ENCODE peak calls at places on chromosomes 16 and 17, in seven cellular contexts. N, A, F, L, S, Z and J are unnamed samples.

GRCh38 chr17:82449136-82449882 is 1.2 kb downstream of the CYBC1 start:
- DNase-seq in S (no peak), L (no peak), F (no peak), A (no peak), Z (no peak), N (no peak), J (no peak)

GRCh38 chr17:10052414-10052813 is 146.0 kb downstream of the GAS7 start:
- DNase-seq in S (no peak), N (no peak), Z (no peak), A (no peak), L (no peak), F (no peak), J (no peak)

GRCh38 chr17:49777577-49777976 is 10.9 kb upstream of the KAT7 start:
- DNase-seq in L (no peak), F (no peak), N (no peak), Z (no peak), A (no peak), S (no peak), J (no peak)

GRCh38 chr16:87297918-87298631 is 19.1 kb downstream of the C16orf95 start:
- DNase-seq in A (no peak), S (peak), F (no peak), L (peak), Z (no peak), N (no peak), J (peak)

GRCh38 chr16:68232335-68232734 is 3.6 kb downstream of the ESRP2 start:
- DNase-seq in F (no peak), Z (no peak), N (no peak), A (no peak), S (no peak), L (no peak), J (no peak)

GRCh38 chr17:42674755-42675347 is 1.9 kb downstream of the PLEKHH3 start:
- DNase-seq in A (no peak), Z (no peak), L (no peak), N (no peak), S (no peak), F (no peak), J (no peak)

GRCh38 chr17:43650471-43650870 is 11.3 kb downstream of the MEOX1 start:
- DNase-seq in L (no peak), Z (no peak), N (no peak), A (no peak), S (no peak), F (no peak), J (no peak)

GRCh38 chr16:918068-918467 is 52.7 kb downstream of the LMF1 start:
- DNase-seq in F (no peak), L (no peak), A (no peak), S (no peak), Z (peak), N (no peak), J (no peak)

GRCh38 chr17:42120161-42121065 is 754 bp downstream of the KAT2A start:
- DNase-seq in Z (no peak), F (no peak), S (peak), N (no peak), L (no peak), A (no peak), J (peak)

GRCh38 chr17:50765454-50766221 is 1.7 kb downstream of the ANKRD40CL start:
- DNase-seq in F (no peak), Z (no peak), N (no peak), S (no peak), A (no peak), L (no peak), J (no peak)

GRCh38 chr17:70144260-70144846 is 25.0 kb upstream of the KCNJ2 start:
- DNase-seq in L (no peak), S (no peak), Z (no peak), F (no peak), A (peak), N (no peak), J (peak)

GRCh38 chr16:82088483-82088882 is 53.4 kb downstream of the HSD17B2 start:
- DNase-seq in A (no peak), S (no peak), Z (no peak), N (no peak), L (no peak), F (no peak), J (no peak)

GRCh38 chr16:31105677-31106213 is 2.4 kb upstream of the BCKDK start:
- DNase-seq in A (peak), S (peak), Z (peak), N (peak), L (peak), F (no peak), J (peak)

GRCh38 chr17:60231234-60231633 is 81.5 kb downstream of the CA4 start:
- DNase-seq in N (no peak), S (no peak), Z (no peak), L (no peak), F (no peak), A (peak), J (peak)

GRCh38 chr16:46573834-46574159 is 47.4 kb downstream of the SHCBP1 start:
- DNase-seq in S (no peak), A (no peak), Z (no peak), L (no peak), F (no peak), N (no peak), J (no peak)

GRCh38 chr17:8789743-8790142 is 9.4 kb downstream of the MFSD6L start:
- DNase-seq in L (no peak), A (no peak), Z (no peak), N (no peak), S (no peak), F (no peak), J (no peak)

GRCh38 chr16:2702871-2703745 is 16.9 kb downstream of the PRSS27 start:
- DNase-seq in F (no peak), N (peak), S (no peak), L (no peak), Z (no peak), A (no peak), J (no peak)

GRCh38 chr17:47373002-47373401 is 49.2 kb downstream of the EFCAB13 start:
- DNase-seq in S (no peak), N (no peak), A (no peak), F (no peak), L (no peak), Z (no peak), J (no peak)

GRCh38 chr17:74644419-74644818 is 20.9 kb upstream of the CD300E start:
- DNase-seq in S (no peak), Z (no peak), F (no peak), L (no peak), N (no peak), A (no peak), J (no peak)

GRCh38 chr16:84498859-84499620 is 5.4 kb downstream of the MEAK7 start:
- DNase-seq in S (no peak), Z (peak), N (no peak), L (no peak), F (no peak), A (no peak), J (no peak)

GRCh38 chr17:31510273-31511175 is 119.0 kb downstream of the RAB11FIP4 start:
- DNase-seq in F (no peak), Z (peak), S (no peak), N (no peak), L (no peak), A (no peak), J (no peak)

GRCh38 chr16:64892843-64893242 is 229.0 kb downstream of the CDH11 start:
- DNase-seq in S (no peak), A (peak), L (no peak), Z (no peak), F (no peak), N (no peak), J (peak)